ENCODE peak calls at places on chromosomes 11 and 22, in six cellular contexts. One of them, this sample, is unnamed.

GRCh38 chr11:99920956-99921355 is 766.1 kb upstream of the ARHGAP42 start:
- DNase-seq in breast epithelium: no peak
- DNase-seq in tibial nerve: no peak
- DNase-seq in adrenal gland: no peak
- DNase-seq in AG04450: no peak
- DNase-seq in GM23338: no peak
- DNase-seq in this sample: no peak

GRCh38 chr11:10932976-10933375 is 75.1 kb upstream of the ZBED5 start:
- DNase-seq in adrenal gland: no peak
- DNase-seq in breast epithelium: no peak
- DNase-seq in AG04450: no peak
- DNase-seq in GM23338: peak
- DNase-seq in tibial nerve: no peak
- DNase-seq in this sample: no peak

GRCh38 chr11:59429924-59430516 is 3.8 kb upstream of the OR5A2 start:
- DNase-seq in adrenal gland: peak
- DNase-seq in breast epithelium: no peak
- DNase-seq in AG04450: peak
- DNase-seq in tibial nerve: peak
- DNase-seq in GM23338: peak
- DNase-seq in this sample: peak

GRCh38 chr22:19962246-19962908 is 20.8 kb upstream of the TXNRD2 start:
- DNase-seq in AG04450: no peak
- DNase-seq in breast epithelium: peak
- DNase-seq in GM23338: peak
- DNase-seq in tibial nerve: no peak
- DNase-seq in adrenal gland: peak
- DNase-seq in this sample: peak

GRCh38 chr11:63277345-63277943 is 34.0 kb upstream of the SLC22A25 start:
- DNase-seq in tibial nerve: no peak
- DNase-seq in AG04450: no peak
- DNase-seq in breast epithelium: no peak
- DNase-seq in adrenal gland: no peak
- DNase-seq in GM23338: peak
- DNase-seq in this sample: no peak

GRCh38 chr11:92880391-92880790 is 89.1 kb upstream of the MTNR1B start:
- DNase-seq in AG04450: no peak
- DNase-seq in adrenal gland: no peak
- DNase-seq in tibial nerve: no peak
- DNase-seq in breast epithelium: no peak
- DNase-seq in GM23338: no peak
- DNase-seq in this sample: no peak

GRCh38 chr11:10450451-10451398 is 4.3 kb upstream of the AMPD3 start:
- DNase-seq in GM23338: peak
- DNase-seq in tibial nerve: no peak
- DNase-seq in AG04450: no peak
- DNase-seq in adrenal gland: peak
- DNase-seq in breast epithelium: peak
- DNase-seq in this sample: no peak

GRCh38 chr22:46515208-46516111 is 22.0 kb downstream of the CELSR1 start:
- DNase-seq in adrenal gland: no peak
- DNase-seq in GM23338: no peak
- DNase-seq in tibial nerve: no peak
- DNase-seq in breast epithelium: no peak
- DNase-seq in AG04450: no peak
- DNase-seq in this sample: no peak

GRCh38 chr11:119721129-119722120 is 7.6 kb downstream of the NECTIN1 start:
- DNase-seq in tibial nerve: no peak
- DNase-seq in AG04450: no peak
- DNase-seq in adrenal gland: no peak
- DNase-seq in breast epithelium: no peak
- DNase-seq in GM23338: peak
- DNase-seq in this sample: peak

GRCh38 chr11:32385998-32386397 is 49.3 kb downstream of the WT1 start:
- DNase-seq in breast epithelium: no peak
- DNase-seq in AG04450: no peak
- DNase-seq in adrenal gland: peak
- DNase-seq in tibial nerve: no peak
- DNase-seq in GM23338: peak
- DNase-seq in this sample: peak

GRCh38 chr22:40666151-40666848 is 13.0 kb upstream of the MCHR1 start:
- DNase-seq in tibial nerve: no peak
- DNase-seq in adrenal gland: peak
- DNase-seq in GM23338: no peak
- DNase-seq in breast epithelium: no peak
- DNase-seq in AG04450: no peak
- DNase-seq in this sample: no peak

GRCh38 chr22:39183991-39184585 is 31.6 kb upstream of the CBX7 start:
- DNase-seq in GM23338: peak
- DNase-seq in AG04450: no peak
- DNase-seq in adrenal gland: no peak
- DNase-seq in breast epithelium: no peak
- DNase-seq in tibial nerve: no peak
- DNase-seq in this sample: peak

GRCh38 chr11:126989942-126990715 is 10.4 kb downstream of the KIRREL3 start:
- DNase-seq in adrenal gland: peak
- DNase-seq in breast epithelium: peak
- DNase-seq in tibial nerve: peak
- DNase-seq in GM23338: peak
- DNase-seq in AG04450: peak
- DNase-seq in this sample: peak

GRCh38 chr11:3641701-3642070 is at the start of gene ART5:
- DNase-seq in tibial nerve: no peak
- DNase-seq in GM23338: no peak
- DNase-seq in breast epithelium: no peak
- DNase-seq in adrenal gland: no peak
- DNase-seq in AG04450: no peak
- DNase-seq in this sample: no peak

GRCh38 chr11:20162824-20163777 is 2.8 kb upstream of the DBX1 start:
- DNase-seq in breast epithelium: no peak
- DNase-seq in AG04450: no peak
- DNase-seq in adrenal gland: no peak
- DNase-seq in tibial nerve: no peak
- DNase-seq in GM23338: peak
- DNase-seq in this sample: peak

GRCh38 chr11:44005956-44006355 is 41.8 kb upstream of the ACCSL start:
- DNase-seq in tibial nerve: no peak
- DNase-seq in AG04450: no peak
- DNase-seq in breast epithelium: no peak
- DNase-seq in GM23338: no peak
- DNase-seq in adrenal gland: no peak
- DNase-seq in this sample: no peak

GRCh38 chr11:104792861-104793260 is 105.4 kb downstream of the CASP12 start:
- DNase-seq in tibial nerve: no peak
- DNase-seq in adrenal gland: no peak
- DNase-seq in GM23338: peak
- DNase-seq in breast epithelium: no peak
- DNase-seq in AG04450: no peak
- DNase-seq in this sample: no peak

GRCh38 chr11:112219476-112220232 is 6.6 kb upstream of the PTS start:
- DNase-seq in adrenal gland: peak
- DNase-seq in GM23338: peak
- DNase-seq in tibial nerve: peak
- DNase-seq in breast epithelium: no peak
- DNase-seq in AG04450: peak
- DNase-seq in this sample: peak

GRCh38 chr22:19361501-19362103 is 69.9 kb downstream of the HIRA start:
- DNase-seq in GM23338: no peak
- DNase-seq in AG04450: no peak
- DNase-seq in tibial nerve: no peak
- DNase-seq in breast epithelium: no peak
- DNase-seq in adrenal gland: no peak
- DNase-seq in this sample: no peak

GRCh38 chr11:124535552-124536232 is 7.8 kb downstream of the OR8B12 start:
- DNase-seq in breast epithelium: no peak
- DNase-seq in adrenal gland: no peak
- DNase-seq in tibial nerve: no peak
- DNase-seq in GM23338: no peak
- DNase-seq in AG04450: no peak
- DNase-seq in this sample: peak

GRCh38 chr11:119752946-119753345 is 23.9 kb upstream of the NECTIN1 start:
- DNase-seq in adrenal gland: no peak
- DNase-seq in tibial nerve: no peak
- DNase-seq in AG04450: no peak
- DNase-seq in breast epithelium: peak
- DNase-seq in GM23338: no peak
- DNase-seq in this sample: no peak

GRCh38 chr22:32794449-32795213 is 6.9 kb upstream of the TIMP3 start:
- DNase-seq in breast epithelium: no peak
- DNase-seq in tibial nerve: no peak
- DNase-seq in adrenal gland: no peak
- DNase-seq in GM23338: peak
- DNase-seq in AG04450: no peak
- DNase-seq in this sample: no peak
- TF ChIP-seq CTCF in breast epithelium: no peak
- TF ChIP-seq CTCF in tibial nerve: no peak
- TF ChIP-seq CTCF in adrenal gland: no peak
- TF ChIP-seq CTCF in GM23338: peak
- TF ChIP-seq CTCF in AG04450: peak
- TF ChIP-seq CTCF in this sample: peak

GRCh38 chr22:42769574-42770447 is 49.1 kb upstream of the A4GALT start:
- DNase-seq in AG04450: peak
- DNase-seq in tibial nerve: peak
- DNase-seq in adrenal gland: peak
- DNase-seq in breast epithelium: no peak
- DNase-seq in GM23338: no peak
- DNase-seq in this sample: peak
- H3K4me3 ChIP-seq in AG04450: peak
- H3K4me3 ChIP-seq in tibial nerve: no peak
- H3K4me3 ChIP-seq in adrenal gland: no peak
- H3K4me3 ChIP-seq in breast epithelium: no peak
- H3K4me3 ChIP-seq in GM23338: no peak
- H3K4me3 ChIP-seq in this sample: peak

GRCh38 chr22:36234919-36235318 is 4.4 kb downstream of the APOL2 start:
- DNase-seq in AG04450: no peak
- DNase-seq in breast epithelium: no peak
- DNase-seq in GM23338: no peak
- DNase-seq in adrenal gland: no peak
- DNase-seq in tibial nerve: no peak
- DNase-seq in this sample: no peak
- TF ChIP-seq CTCF in AG04450: no peak
- TF ChIP-seq CTCF in breast epithelium: no peak
- TF ChIP-seq CTCF in GM23338: no peak
- TF ChIP-seq CTCF in adrenal gland: no peak
- TF ChIP-seq CTCF in tibial nerve: no peak
- TF ChIP-seq CTCF in this sample: no peak

GRCh38 chr11:67369275-67369674 is 4.1 kb downstream of the CLCF1 start:
- DNase-seq in GM23338: no peak
- DNase-seq in tibial nerve: no peak
- DNase-seq in breast epithelium: no peak
- DNase-seq in adrenal gland: no peak
- DNase-seq in AG04450: no peak
- DNase-seq in this sample: no peak

GRCh38 chr11:67368621-67369020 is 4.8 kb downstream of the CLCF1 start:
- DNase-seq in GM23338: no peak
- DNase-seq in adrenal gland: no peak
- DNase-seq in AG04450: no peak
- DNase-seq in tibial nerve: no peak
- DNase-seq in breast epithelium: no peak
- DNase-seq in this sample: no peak

GRCh38 chr11:67370351-67371076 is 2.9 kb downstream of the CLCF1 start:
- DNase-seq in adrenal gland: no peak
- DNase-seq in breast epithelium: no peak
- DNase-seq in AG04450: peak
- DNase-seq in tibial nerve: no peak
- DNase-seq in GM23338: no peak
- DNase-seq in this sample: peak

GRCh38 chr11:67371199-67371548 is 2.2 kb downstream of the CLCF1 start:
- DNase-seq in GM23338: no peak
- DNase-seq in tibial nerve: no peak
- DNase-seq in adrenal gland: no peak
- DNase-seq in breast epithelium: no peak
- DNase-seq in AG04450: no peak
- DNase-seq in this sample: no peak

GRCh38 chr11:67369801-67370284 is 3.6 kb downstream of the CLCF1 start:
- DNase-seq in adrenal gland: no peak
- DNase-seq in AG04450: no peak
- DNase-seq in tibial nerve: no peak
- DNase-seq in breast epithelium: no peak
- DNase-seq in GM23338: no peak
- DNase-seq in this sample: no peak
- H3K4me3 ChIP-seq in adrenal gland: no peak
- H3K4me3 ChIP-seq in AG04450: peak
- H3K4me3 ChIP-seq in tibial nerve: no peak
- H3K4me3 ChIP-seq in breast epithelium: no peak
- H3K4me3 ChIP-seq in GM23338: no peak
- H3K4me3 ChIP-seq in this sample: no peak

DNA sequence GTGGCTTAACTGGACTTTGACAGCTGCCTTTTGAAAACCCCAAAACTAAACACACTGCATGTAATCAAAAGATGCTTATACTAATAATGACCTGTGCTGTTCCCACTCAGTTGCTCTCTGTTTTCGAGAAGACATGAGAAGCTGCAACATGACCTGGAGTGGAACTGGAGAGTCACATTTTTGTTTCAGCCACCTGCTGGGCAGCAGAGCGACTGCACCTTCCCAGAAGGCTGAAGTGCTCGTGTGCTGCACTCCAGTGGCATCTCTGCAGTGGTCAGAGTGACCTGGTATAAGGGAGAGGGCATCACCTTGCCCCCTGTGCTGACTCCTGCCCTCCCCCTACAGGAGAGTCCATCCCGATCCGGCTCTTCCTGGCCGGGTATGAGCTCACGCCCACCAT is 8.6 kb downstream of the THYN1 start:
- DNase-seq in GM23338: peak
- DNase-seq in breast epithelium: no peak
- DNase-seq in AG04450: no peak
- DNase-seq in tibial nerve: no peak
- DNase-seq in adrenal gland: no peak
- DNase-seq in this sample: peak
- TF ChIP-seq CTCF in GM23338: peak
- TF ChIP-seq CTCF in breast epithelium: peak
- TF ChIP-seq CTCF in AG04450: peak
- TF ChIP-seq CTCF in tibial nerve: peak
- TF ChIP-seq CTCF in adrenal gland: peak
- TF ChIP-seq CTCF in this sample: peak

GRCh38 chr11:64888406-64888757 is 10.0 kb upstream of the EHD1 start:
- DNase-seq in tibial nerve: no peak
- DNase-seq in GM23338: no peak
- DNase-seq in adrenal gland: no peak
- DNase-seq in AG04450: no peak
- DNase-seq in breast epithelium: no peak
- DNase-seq in this sample: no peak
- H3K4me3 ChIP-seq in tibial nerve: no peak
- H3K4me3 ChIP-seq in GM23338: peak
- H3K4me3 ChIP-seq in adrenal gland: no peak
- H3K4me3 ChIP-seq in AG04450: no peak
- H3K4me3 ChIP-seq in breast epithelium: no peak
- H3K4me3 ChIP-seq in this sample: no peak

This sample was measured in fibroblast of mammary gland.